ENCODE peak calls at places on chromosome 2, in seven cellular contexts. K, U, H, L, E, T and Q are unnamed samples.

GRCh38 chr2:19900536-19901200 is 1.1 kb downstream of the TTC32 start:
- DNase-seq in E (no peak), K (peak), H (no peak), U (peak), L (no peak), T (no peak), Q (no peak)

GRCh38 chr2:178110681-178111080 is 1.6 kb upstream of the RBM45 start:
- DNase-seq in T (no peak), U (no peak), H (no peak), E (no peak), L (no peak), K (no peak), Q (no peak)

GRCh38 chr2:43129676-43130547 is 96.5 kb downstream of the ZFP36L2 start:
- DNase-seq in E (no peak), T (no peak), L (no peak), H (peak), K (no peak), U (peak), Q (peak)

GRCh38 chr2:8725838-8726237 is 44.0 kb downstream of the ID2 start:
- DNase-seq in L (no peak), E (no peak), K (no peak), H (no peak), T (no peak), U (no peak), Q (no peak)

GRCh38 chr2:239278941-239279365 is 121.9 kb downstream of the HDAC4 start:
- DNase-seq in U (no peak), K (no peak), L (no peak), H (peak), T (no peak), E (peak), Q (peak)

GRCh38 chr2:60984717-60985116 is 32.8 kb upstream of the PEX13 start:
- DNase-seq in E (no peak), H (no peak), T (no peak), K (no peak), U (no peak), L (no peak), Q (no peak)

GRCh38 chr2:45851576-45852304 is 200.3 kb downstream of the PRKCE start:
- DNase-seq in E (no peak), U (no peak), K (no peak), T (no peak), H (no peak), L (no peak), Q (no peak)

GRCh38 chr2:62415019-62415431 is 91.0 kb downstream of the TMEM17 start:
- DNase-seq in K (no peak), L (no peak), T (no peak), E (no peak), U (no peak), H (no peak), Q (no peak)

GRCh38 chr2:164257794-164258193 is 363.5 kb downstream of the GRB14 start:
- DNase-seq in U (no peak), E (no peak), T (no peak), K (no peak), H (no peak), L (no peak), Q (no peak)

GRCh38 chr2:109721117-109721504 is 73.0 kb upstream of the RGPD5 start:
- DNase-seq in E (no peak), K (no peak), L (no peak), H (no peak), U (no peak), T (no peak), Q (no peak)

GRCh38 chr2:35298493-35298892 is 1057.1 kb upstream of the CRIM1 start:
- DNase-seq in H (no peak), K (no peak), T (no peak), L (no peak), U (no peak), E (no peak), Q (peak)

GRCh38 chr2:28413152-28413895 is 20.7 kb downstream of the FOSL2 start:
- DNase-seq in E (peak), T (no peak), H (peak), K (no peak), U (no peak), L (no peak), Q (peak)

GRCh38 chr2:182914852-182915251 is 48.4 kb upstream of the FRZB start:
- DNase-seq in T (no peak), U (no peak), H (no peak), K (no peak), L (no peak), E (no peak), Q (no peak)
- H3K27ac ChIP-seq in T (no peak), U (no peak), H (no peak), K (no peak), L (no peak), E (no peak), Q (no peak)

GRCh38 chr2:71004356-71004755 is 9.7 kb upstream of the TEX261 start:
- DNase-seq in U (no peak), L (no peak), H (no peak), T (no peak), K (no peak), E (no peak), Q (no peak)
- H3K27ac ChIP-seq in U (no peak), L (no peak), H (no peak), T (no peak), K (no peak), E (no peak), Q (no peak)

GRCh38 chr2:121363632-121364420 is 78.8 kb upstream of the TFCP2L1 start:
- DNase-seq in E (no peak), T (no peak), K (no peak), L (no peak), H (no peak), U (no peak), Q (no peak)
- H3K27ac ChIP-seq in E (peak), T (no peak), K (no peak), L (peak), H (peak), U (no peak), Q (peak)

DNA sequence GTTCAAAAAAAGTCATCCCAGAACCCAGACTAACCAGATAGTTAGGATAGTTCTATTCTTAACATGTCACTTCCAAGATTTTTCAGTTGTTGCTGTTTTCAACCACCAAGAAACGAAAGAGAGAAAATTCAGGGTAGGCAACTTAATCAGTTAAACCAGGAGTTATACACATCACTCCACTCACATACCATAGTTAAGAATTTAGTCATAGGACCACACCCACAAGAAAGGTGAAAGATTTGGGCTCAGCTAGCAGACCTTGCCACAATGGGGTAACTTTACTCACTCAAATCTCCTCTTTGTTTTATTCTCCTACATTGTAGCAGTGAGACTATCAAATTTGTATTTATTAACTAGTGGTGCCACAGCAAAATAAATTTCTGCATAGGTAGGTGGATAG is 473.6 kb downstream of the NUP35 start:
- DNase-seq in K (no peak), L (no peak), H (no peak), U (no peak), T (no peak), E (no peak), Q (no peak)
- H3K27ac ChIP-seq in K (no peak), L (no peak), H (no peak), U (no peak), T (no peak), E (no peak), Q (no peak)

GRCh38 chr2:108625186-108625827 is 91.0 kb downstream of the LIMS1 start:
- DNase-seq in U (no peak), L (no peak), T (no peak), H (no peak), E (no peak), K (no peak), Q (no peak)

GRCh38 chr2:108627911-108628567 is 91.2 kb upstream of the RANBP2 start:
- DNase-seq in H (no peak), U (no peak), T (no peak), K (no peak), L (no peak), E (no peak), Q (no peak)

GRCh38 chr2:108625828-108626195 is 91.5 kb downstream of the LIMS1 start:
- DNase-seq in K (no peak), E (no peak), U (no peak), T (no peak), H (no peak), L (no peak), Q (no peak)

GRCh38 chr2:108629417-108629816 is 89.9 kb upstream of the RANBP2 start:
- DNase-seq in L (no peak), E (no peak), T (no peak), H (no peak), K (no peak), U (no peak), Q (no peak)

GRCh38 chr2:108626993-108627392 is 92.3 kb upstream of the RANBP2 start:
- DNase-seq in U (no peak), E (no peak), K (no peak), H (no peak), L (no peak), T (no peak), Q (no peak)
- H3K27ac ChIP-seq in U (no peak), E (no peak), K (peak), H (no peak), L (no peak), T (no peak), Q (no peak)

DNA sequence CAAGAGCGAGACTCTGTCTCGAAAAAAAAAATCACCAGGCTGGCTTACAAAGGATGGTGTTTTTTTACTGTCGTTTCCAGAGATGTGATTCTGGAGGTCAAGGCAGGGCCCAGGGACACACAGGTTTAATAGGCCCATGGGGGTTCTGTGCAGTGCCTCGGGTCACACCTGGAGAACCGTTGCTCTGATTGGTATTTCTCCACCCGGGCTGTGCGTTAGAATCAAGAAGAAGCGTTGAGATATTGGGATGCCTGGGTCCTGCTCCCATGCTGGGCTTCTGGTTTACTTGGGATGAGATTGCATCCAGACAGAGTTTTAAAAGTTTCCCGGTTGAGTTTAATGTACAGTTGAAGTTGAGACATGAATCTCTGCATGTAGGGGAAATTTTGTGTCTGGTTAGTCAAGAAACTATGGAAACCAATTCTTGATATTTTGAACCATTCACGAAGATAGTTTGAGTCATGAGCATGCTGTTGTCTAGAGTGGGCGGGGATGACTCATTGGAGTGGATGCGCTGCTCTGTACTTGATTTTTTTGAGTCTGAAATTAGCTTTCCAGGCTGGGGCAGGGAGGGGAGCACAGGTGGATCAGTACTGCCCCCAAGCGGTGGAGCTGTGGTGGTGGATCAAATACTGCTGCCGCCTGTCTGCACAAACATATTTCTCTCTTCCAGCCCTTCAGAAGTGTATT is 50.1 kb downstream of the GREB1 start:
- DNase-seq in H (peak), E (no peak), K (peak), T (peak), L (peak), U (peak), Q (peak)
- H3K27ac ChIP-seq in H (peak), E (no peak), K (no peak), T (peak), L (peak), U (no peak), Q (no peak)